ENCODE peak calls at places on chromosomes 5 and 9, in four cellular contexts. R, T, L and V are unnamed samples.

GRCh38 chr5:94422819-94423218 is 195.6 kb downstream of the KIAA0825 start:
- DNase-seq in L (peak; percentile 81), T (no peak), R (no peak), V (peak; percentile 88)

GRCh38 chr5:169980418-169981053 is at the start of gene INSYN2B:
- DNase-seq in T (peak; percentile 87), L (peak; percentile 80), R (no peak), V (peak; percentile 90)

GRCh38 chr5:131679911-131680310 is 44.9 kb upstream of the RAPGEF6 start:
- DNase-seq in L (peak; percentile 91), R (no peak), T (no peak), V (no peak)

GRCh38 chr9:22457448-22457847 is 10.8 kb downstream of the DMRTA1 start:
- DNase-seq in L (no peak), T (no peak), R (no peak), V (no peak)

GRCh38 chr5:98902733-98903132 is 26.1 kb downstream of the CHD1 start:
- DNase-seq in R (no peak), L (peak; percentile 47), T (no peak), V (no peak)

GRCh38 chr5:115641948-115642347 is 16.1 kb upstream of the TMED7 start:
- DNase-seq in T (no peak), L (peak; percentile 58), R (no peak), V (no peak)

GRCh38 chr5:91382530-91383026 is 539 bp downstream of the ARRDC3 start:
- DNase-seq in R (peak; percentile 12), T (peak; percentile 47), L (no peak), V (no peak)

GRCh38 chr9:128836509-128837145 is 7.0 kb upstream of the SPOUT1 start:
- DNase-seq in L (no peak), T (no peak), R (no peak), V (no peak)

GRCh38 chr5:139641116-139642080 is 6.8 kb upstream of the CXXC5 start:
- DNase-seq in L (no peak), T (peak; percentile 16), R (no peak), V (no peak)

GRCh38 chr9:99044827-99045226 is 60.1 kb upstream of the TGFBR1 start:
- DNase-seq in T (no peak), R (no peak), L (peak; percentile 50), V (no peak)

GRCh38 chr5:137292461-137293025 is 206.6 kb downstream of the SPOCK1 start:
- DNase-seq in R (no peak), L (no peak), T (no peak), V (no peak)

GRCh38 chr5:68277427-68277826 is 61.9 kb downstream of the PIK3R1 start:
- DNase-seq in T (no peak), R (no peak), L (peak; percentile 92), V (peak; percentile 97)

GRCh38 chr9:116812231-116813028 is 125.3 kb downstream of the TRIM32 start:
- DNase-seq in R (no peak), L (no peak), T (no peak), V (no peak)

GRCh38 chr5:98975682-98976407 is 47.0 kb upstream of the CHD1 start:
- DNase-seq in T (no peak), R (no peak), L (no peak), V (no peak)

GRCh38 chr5:167967494-167968180 is 323.8 kb upstream of the WWC1 start:
- DNase-seq in L (peak; percentile 80), T (no peak), R (no peak), V (no peak)
- TF ChIP-seq CTCF in L (no peak), T (no peak), R (no peak), V (no peak)

GRCh38 chr5:67163231-67163756 is 33.3 kb downstream of the CD180 start:
- DNase-seq in T (no peak), L (no peak), R (no peak), V (no peak)

GRCh38 chr5:67160985-67161384 is 35.6 kb downstream of the CD180 start:
- DNase-seq in R (peak; percentile 50), T (no peak), L (peak; percentile 63), V (peak; percentile 93)

GRCh38 chr5:67163863-67164595 is 32.6 kb downstream of the CD180 start:
- DNase-seq in L (no peak), T (no peak), R (no peak), V (no peak)

GRCh38 chr5:67164856-67165523 is 31.6 kb downstream of the CD180 start:
- DNase-seq in L (no peak), T (no peak), R (no peak), V (no peak)

DNA sequence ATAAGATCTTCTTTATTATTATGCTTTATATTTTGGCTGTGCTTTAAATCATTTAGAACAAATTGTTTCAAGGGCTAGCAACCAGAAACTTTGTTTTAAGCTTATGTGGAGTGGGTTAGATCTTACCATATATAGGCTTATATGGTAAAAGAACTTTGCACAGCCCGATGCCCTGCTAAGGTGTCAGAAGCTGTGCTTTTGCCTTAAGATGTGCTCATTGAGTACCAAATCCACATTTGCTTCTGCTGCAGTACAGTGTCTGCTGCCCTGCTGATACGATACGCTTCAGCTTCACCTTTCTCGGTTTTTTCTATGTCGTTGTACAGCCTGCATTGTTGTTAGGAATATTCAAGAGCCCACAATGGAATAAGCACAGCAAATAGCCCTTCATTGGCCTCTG is 34.8 kb downstream of the CD180 start:
- DNase-seq in L (no peak), T (no peak), R (no peak), V (no peak)
- H3K27ac ChIP-seq in L (no peak overlapping the region), T (no peak overlapping the region), R (peak overlapping the region; percentile 49), V (no peak overlapping the region)

GRCh38 chr9:136251264-136252115 is 5.9 kb upstream of the QSOX2 start:
- DNase-seq in R (no peak), L (no peak), T (peak; percentile 52), V (no peak)

GRCh38 chr9:136253246-136254130 is 7.9 kb upstream of the QSOX2 start:
- DNase-seq in L (no peak), R (no peak), T (no peak), V (no peak)

GRCh38 chr9:136250676-136251075 is 5.1 kb upstream of the QSOX2 start:
- DNase-seq in T (no peak), L (no peak), R (no peak), V (no peak)

GRCh38 chr9:136252846-136253245 is 7.2 kb upstream of the QSOX2 start:
- DNase-seq in R (no peak), L (no peak), T (no peak), V (no peak)

DNA sequence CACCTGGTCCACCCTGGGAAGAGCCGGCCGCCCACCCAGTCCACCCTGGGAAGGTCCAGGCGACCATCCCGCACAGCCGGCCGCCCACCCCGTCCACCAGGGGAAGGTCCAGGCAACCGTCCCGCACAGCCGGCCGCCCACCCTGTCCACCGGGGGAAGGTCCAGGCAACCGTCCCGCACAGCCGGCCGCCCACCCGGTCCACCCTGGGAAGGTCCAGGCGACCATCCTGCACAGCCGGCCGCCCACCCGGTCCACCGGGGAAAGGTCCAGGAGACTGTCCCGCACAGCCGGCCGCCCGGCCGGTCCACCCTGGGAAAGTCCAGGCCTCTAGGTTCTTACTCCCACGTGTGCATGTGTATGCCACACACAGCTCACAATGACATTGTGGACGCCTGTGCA is 6.7 kb upstream of the QSOX2 start:
- DNase-seq in R (no peak), L (no peak), T (no peak), V (no peak)
- TF ChIP-seq CTCF in R (no peak), L (no peak), T (no peak), V (no peak)

GRCh38 chr5:154243736-154244135 is 53.2 kb downstream of the GALNT10 start:
- DNase-seq in T (no peak), R (no peak), L (peak; percentile 76), V (no peak)
- H3K27ac ChIP-seq in T (no peak overlapping the region), R (no peak overlapping the region), L (no peak overlapping the region), V (no peak overlapping the region)